ENCODE peak calls at places on chromosomes 5 and 9, in eight cellular contexts. A is cardiac muscle cell, L is esophagus squamous epithelium, K is colonic mucosa, U is fibroblast of lung, V is PC-9, D is pancreas, R is HCT116. M is an unnamed sample.

GRCh38 chr9:82010711-82011110 is 22.1 kb downstream of the SPATA31D1 start:
- DNase-seq in A (no peak), L (no peak), K (no peak), U (no peak), V (no peak), D (no peak), R (no peak), M (no peak)

GRCh38 chr9:77170991-77171699 is 6.2 kb upstream of the VPS13A start:
- DNase-seq in A (no peak), L (no peak), K (peak), U (no peak), V (no peak), D (no peak), R (no peak), M (no peak)

GRCh38 chr5:172146748-172147092 is 41.3 kb downstream of the STK10 start:
- DNase-seq in A (no peak), L (no peak), K (no peak), U (no peak), V (no peak), D (no peak), R (no peak), M (no peak)

GRCh38 chr5:126967808-126968466 is 62.4 kb downstream of the MARCHF3 start:
- DNase-seq in A (peak), L (no peak), K (no peak), U (peak), V (no peak), D (no peak), R (no peak), M (no peak)

GRCh38 chr5:139877129-139877597 is 81.6 kb downstream of the PSD2 start:
- DNase-seq in A (no peak), L (no peak), K (no peak), U (no peak), V (peak), D (no peak), R (peak), M (no peak)

GRCh38 chr5:116437922-116438578 is 136.6 kb downstream of the SEMA6A start:
- DNase-seq in A (no peak), L (no peak), K (no peak), U (no peak), V (no peak), D (no peak), R (no peak), M (no peak)

GRCh38 chr9:13431137-13431536 is 151.6 kb upstream of the MPDZ start:
- DNase-seq in A (no peak), L (no peak), K (no peak), U (no peak), V (no peak), D (no peak), R (no peak), M (no peak)

GRCh38 chr5:173915310-173916005 is 27.3 kb downstream of the CPEB4 start:
- DNase-seq in A (no peak), L (no peak), K (no peak), U (no peak), V (no peak), D (no peak), R (no peak), M (no peak)

GRCh38 chr5:109485030-109485429 is 75.3 kb upstream of the PJA2 start:
- DNase-seq in A (peak), L (no peak), K (peak), U (peak), V (no peak), D (peak), R (no peak), M (peak)

GRCh38 chr5:154378134-154378533 is 67.7 kb upstream of the SAP30L start:
- DNase-seq in A (no peak), L (no peak), K (no peak), U (no peak), V (no peak), D (no peak), R (no peak), M (no peak)

GRCh38 chr9:113622600-113623400 is 159.3 kb downstream of the RGS3 start:
- DNase-seq in A (peak), L (no peak), K (no peak), U (peak), V (peak), D (no peak), R (peak), M (peak)

GRCh38 chr5:68999181-68999580 is 94.6 kb upstream of the SLC30A5 start:
- DNase-seq in A (no peak), L (no peak), K (no peak), U (no peak), V (no peak), D (no peak), R (no peak), M (no peak)
- TF ChIP-seq CTCF in A (no peak), L (no peak), K (no peak), U (no peak), V (no peak), D (no peak), R (no peak), M (no peak)

DNA sequence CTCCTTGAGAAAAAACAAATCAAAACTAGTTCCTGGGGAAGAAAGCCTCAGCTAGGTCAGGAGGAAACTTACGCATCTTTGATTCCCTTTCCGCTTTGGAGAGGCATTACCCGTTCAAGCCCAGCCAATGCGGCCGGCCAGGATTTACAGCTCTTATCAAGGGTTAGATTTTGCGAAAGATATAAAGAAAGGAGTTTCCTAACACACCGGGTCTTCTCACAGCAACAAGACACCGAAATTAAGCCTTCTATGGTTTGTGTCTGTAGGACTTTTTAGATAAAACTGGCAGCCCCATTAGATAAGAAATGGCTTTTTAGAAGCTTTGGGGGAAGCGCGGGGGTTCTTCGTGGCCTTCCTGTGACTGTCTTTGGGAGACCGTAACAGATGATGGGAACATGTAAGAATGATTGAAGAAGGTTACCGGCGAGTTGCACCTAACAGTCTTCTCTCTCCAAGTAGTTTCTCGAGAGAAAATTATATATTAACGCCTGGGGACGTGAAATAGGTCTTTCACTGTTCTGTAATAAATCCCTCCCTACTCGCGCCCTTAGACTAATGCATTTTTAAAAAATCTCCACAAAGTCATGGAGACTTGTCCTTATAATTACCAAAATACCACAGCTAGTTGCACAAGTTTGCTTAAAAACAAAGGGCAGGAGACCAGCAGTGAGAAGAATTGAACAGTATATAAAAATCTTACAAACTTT is 1.3 kb upstream of the ISL1 start:
- DNase-seq in A (no peak), L (no peak), K (no peak), U (no peak), V (no peak), D (no peak), R (no peak), M (no peak)
- H3K4me3 ChIP-seq in A (peak), L (no peak), K (peak), U (no peak), V (no peak), D (no peak), R (peak), M (peak)

DNA sequence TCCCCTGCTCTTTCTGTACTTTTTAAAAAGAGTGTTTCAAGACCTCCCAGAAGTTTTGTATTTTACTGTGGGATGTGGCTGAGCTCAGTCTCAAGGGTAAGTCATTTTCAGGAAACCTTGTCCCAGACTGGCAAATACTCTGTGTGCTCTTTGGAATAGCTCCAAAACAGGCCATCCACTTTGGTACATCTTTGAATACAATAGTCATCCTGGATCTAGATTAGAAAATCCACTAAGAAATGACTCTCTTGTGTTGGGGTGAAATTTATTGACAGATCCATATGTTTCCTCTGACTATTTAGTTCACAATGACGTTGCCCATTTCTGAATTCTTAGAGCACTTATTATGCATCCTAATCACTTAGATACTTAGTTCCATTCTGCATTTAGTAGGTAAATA is 95.2 kb downstream of the PLCXD3 start:
- DNase-seq in A (no peak), L (no peak), K (no peak), U (peak), V (no peak), D (no peak), R (no peak), M (no peak)
- H3K27ac ChIP-seq in A (peak), L (no peak), K (no peak), U (no peak), V (peak), D (no peak), R (no peak), M (no peak)

GRCh38 chr5:15598294-15598902 is 98.4 kb downstream of the FBXL7 start:
- DNase-seq in A (no peak), L (no peak), K (peak), U (no peak), V (no peak), D (no peak), R (no peak), M (no peak)
- TF ChIP-seq CTCF in A (peak), L (peak), K (peak), U (peak), V (peak), D (no peak), R (peak), M (peak)

GRCh38 chr5:157952374-157952685 is 93.4 kb upstream of the CLINT1 start:
- DNase-seq in A (no peak), L (no peak), K (no peak), U (peak), V (no peak), D (no peak), R (no peak), M (no peak)

GRCh38 chr5:157951673-157952373 is 92.9 kb upstream of the CLINT1 start:
- DNase-seq in A (peak), L (no peak), K (no peak), U (no peak), V (no peak), D (no peak), R (no peak), M (no peak)

GRCh38 chr5:157949520-157949919 is 90.6 kb upstream of the CLINT1 start:
- DNase-seq in A (no peak), L (no peak), K (no peak), U (no peak), V (no peak), D (no peak), R (no peak), M (no peak)

GRCh38 chr5:157947156-157947555 is 88.2 kb upstream of the CLINT1 start:
- DNase-seq in A (no peak), L (no peak), K (no peak), U (no peak), V (no peak), D (no peak), R (no peak), M (no peak)

DNA sequence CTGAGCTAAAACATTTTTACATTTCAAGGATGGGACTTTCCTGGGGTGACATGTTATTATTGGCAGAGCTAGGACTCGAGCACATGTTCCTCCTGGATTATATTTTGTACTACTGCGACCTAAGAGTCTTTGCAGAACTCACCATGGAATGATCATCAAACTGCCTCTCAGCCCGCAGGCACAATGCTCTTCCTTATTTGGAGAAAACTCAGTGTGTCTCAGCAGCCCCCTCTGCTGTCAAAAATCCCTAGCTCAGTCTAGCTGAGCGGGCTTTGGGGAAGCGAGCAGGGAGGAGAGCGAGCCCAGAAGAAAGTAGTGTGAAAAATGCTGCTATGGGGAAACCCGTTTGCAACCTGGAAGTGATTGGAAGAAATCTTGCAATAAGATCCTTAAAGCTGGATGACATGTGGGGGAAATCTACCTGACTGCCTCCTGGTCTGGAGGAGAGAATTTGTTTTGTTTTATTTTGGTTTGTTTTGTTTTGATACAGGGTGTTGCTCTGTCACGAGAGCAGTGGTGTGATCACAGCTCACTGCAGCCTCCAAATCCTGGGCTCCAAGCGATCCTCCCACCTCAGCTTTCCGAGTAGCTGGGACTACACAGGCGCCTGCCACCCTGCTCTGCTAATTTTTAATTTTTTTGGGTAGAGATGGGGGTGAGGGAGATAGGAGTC is 89.9 kb upstream of the CLINT1 start:
- DNase-seq in A (peak), L (peak), K (peak), U (peak), V (peak), D (peak), R (peak), M (peak)
- H3K4me3 ChIP-seq in A (no peak), L (no peak), K (no peak), U (no peak), V (no peak), D (no peak), R (peak), M (peak)

DNA sequence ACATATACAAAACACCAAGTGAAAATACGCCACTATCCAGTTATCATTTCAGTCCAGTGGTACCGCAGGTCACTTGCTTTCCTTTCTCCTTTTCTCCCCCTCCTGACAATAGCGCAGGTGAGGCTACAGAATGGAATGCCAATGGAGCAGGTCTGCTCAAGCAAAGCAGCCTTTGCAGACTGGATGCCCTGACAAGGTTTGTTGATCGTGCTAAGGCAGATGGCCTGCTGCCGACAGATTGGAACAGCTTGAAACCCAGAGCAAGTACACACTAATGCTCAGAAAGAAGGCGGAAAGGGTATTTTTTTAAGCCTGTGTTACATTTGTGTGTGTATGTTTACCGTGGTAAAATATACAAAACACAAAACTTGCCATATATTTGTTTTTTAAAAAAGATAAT is 19.3 kb downstream of the SPACA9 start:
- DNase-seq in A (no peak), L (no peak), K (no peak), U (no peak), V (no peak), D (no peak), R (no peak), M (no peak)
- H3K27ac ChIP-seq in A (no peak), L (no peak), K (no peak), U (no peak), V (no peak), D (no peak), R (no peak), M (no peak)

GRCh38 chr9:14440062-14440461 is 126.1 kb upstream of the NFIB start:
- DNase-seq in A (no peak), L (no peak), K (no peak), U (no peak), V (no peak), D (no peak), R (no peak), M (no peak)

GRCh38 chr9:14439555-14439954 is 125.6 kb upstream of the NFIB start:
- DNase-seq in A (no peak), L (no peak), K (no peak), U (no peak), V (no peak), D (no peak), R (no peak), M (no peak)

GRCh38 chr9:14445946-14446345 is 132.0 kb upstream of the NFIB start:
- DNase-seq in A (no peak), L (no peak), K (no peak), U (no peak), V (no peak), D (no peak), R (no peak), M (no peak)

GRCh38 chr9:14438232-14438966 is 124.5 kb upstream of the NFIB start:
- DNase-seq in A (no peak), L (no peak), K (no peak), U (peak), V (no peak), D (no peak), R (no peak), M (no peak)

GRCh38 chr9:14441976-14442651 is 128.2 kb upstream of the NFIB start:
- DNase-seq in A (peak), L (no peak), K (no peak), U (no peak), V (no peak), D (no peak), R (peak), M (no peak)
- TF ChIP-seq CTCF in A (peak), L (no peak), K (no peak), U (peak), V (no peak), D (no peak), R (peak), M (peak)

GRCh38 chr9:128091571-128091970 is 23.5 kb downstream of the SLC25A25 start:
- DNase-seq in A (no peak), L (no peak), K (no peak), U (no peak), V (no peak), D (no peak), R (no peak), M (no peak)
- H3K4me3 ChIP-seq in A (no peak), L (no peak), K (no peak), U (peak), V (no peak), D (no peak), R (no peak), M (peak)

GRCh38 chr9:16345902-16346301 is 524.6 kb downstream of the BNC2 start:
- DNase-seq in A (no peak), L (no peak), K (no peak), U (no peak), V (no peak), D (no peak), R (no peak), M (no peak)

GRCh38 chr9:16343249-16344237 is 526.9 kb downstream of the BNC2 start:
- DNase-seq in A (peak), L (no peak), K (no peak), U (no peak), V (no peak), D (no peak), R (no peak), M (no peak)

GRCh38 chr9:16344343-16344742 is 526.1 kb downstream of the BNC2 start:
- DNase-seq in A (peak), L (no peak), K (no peak), U (peak), V (no peak), D (no peak), R (no peak), M (peak)

GRCh38 chr9:16348531-16348930 is 521.9 kb downstream of the BNC2 start:
- DNase-seq in A (peak), L (no peak), K (no peak), U (peak), V (no peak), D (no peak), R (no peak), M (no peak)

GRCh38 chr9:16347886-16348285 is 522.6 kb downstream of the BNC2 start:
- DNase-seq in A (peak), L (no peak), K (no peak), U (no peak), V (no peak), D (no peak), R (no peak), M (no peak)
- H3K27ac ChIP-seq in A (no peak), L (no peak), K (no peak), U (no peak), V (no peak), D (no peak), R (no peak), M (no peak)

M was measured in brain microvascular endothelial cell.